ENCODE peak calls at places on chromosomes 12 and 14, in eight cellular contexts. P is NB4, U is esophagus squamous epithelium, R is choroid plexus epithelial cell, K is endodermal cell, F is upper lobe of right lung, G is brain microvascular endothelial cell, N is bronchial epithelial cell. W is an unnamed sample.

GRCh38 chr12:10190558-10191388 is 11.9 kb downstream of the TMEM52B start:
- DNase-seq in P (peak; percentile 74), U (no peak), R (peak; percentile 85), K (peak; percentile 91), F (no peak), G (peak; percentile 70), N (peak; percentile 66), W (peak; percentile 79)

GRCh38 chr14:99548285-99548684 is 55.7 kb downstream of the CCDC85C start:
- DNase-seq in P (no peak), U (no peak), R (no peak), K (no peak), F (no peak), G (no peak), N (no peak), W (no peak)

GRCh38 chr14:21039585-21040369 is 2.4 kb upstream of the RNASE7 start:
- DNase-seq in P (peak; percentile 66), U (no peak), R (peak; percentile 88), K (peak; percentile 79), F (no peak), G (peak; percentile 53), N (peak; percentile 72), W (peak; percentile 72)

GRCh38 chr12:94175763-94176660 is 27.6 kb downstream of the PLXNC1 start:
- DNase-seq in P (peak; percentile 84), U (no peak), R (peak; percentile 68), K (no peak), F (no peak), G (no peak), N (peak; percentile 15), W (no peak)

GRCh38 chr12:77893918-77894317 is 63.2 kb downstream of the NAV3 start:
- DNase-seq in P (no peak), U (no peak), R (peak; percentile 61), K (no peak), F (no peak), G (peak; percentile 34), N (peak; percentile 33), W (peak; percentile 3)

GRCh38 chr12:93229494-93230310 is 148.0 kb upstream of the NUDT4 start:
- DNase-seq in P (peak; percentile 44), U (no peak), R (peak; percentile 84), K (no peak), F (no peak), G (peak; percentile 90), N (peak; percentile 96), W (peak; percentile 92)

GRCh38 chr12:11555195-11555594 is 94.3 kb upstream of the ETV6 start:
- DNase-seq in P (no peak), U (no peak), R (no peak), K (no peak), F (no peak), G (no peak), N (no peak), W (no peak)

GRCh38 chr12:78418919-78419318 is 445.7 kb upstream of the SYT1 start:
- DNase-seq in P (peak; percentile 10), U (no peak), R (no peak), K (no peak), F (no peak), G (no peak), N (no peak), W (no peak)

GRCh38 chr14:51291016-51291415 is 51.0 kb downstream of the TMX1 start:
- DNase-seq in P (no peak), U (no peak), R (no peak), K (no peak), F (no peak), G (no peak), N (no peak), W (no peak)

GRCh38 chr14:42110167-42110566 is 503.5 kb downstream of the LRFN5 start:
- DNase-seq in P (peak; percentile 42), U (no peak), R (peak; percentile 62), K (peak; percentile 53), F (no peak), G (peak; percentile 47), N (peak; percentile 43), W (peak; percentile 55)

GRCh38 chr14:88562831-88563686 is at the start of gene ZC3H14:
- DNase-seq in P (peak; percentile 91), U (peak; percentile 4), R (peak; percentile 88), K (peak; percentile 95), F (peak; percentile 93), G (peak; percentile 66), N (peak; percentile 68), W (peak; percentile 85)

GRCh38 chr12:13343380-13343779 is 146.9 kb downstream of the EMP1 start:
- DNase-seq in P (no peak), U (no peak), R (no peak), K (no peak), F (no peak), G (no peak), N (peak; percentile 75), W (no peak)

GRCh38 chr12:78951746-78952532 is 87.4 kb downstream of the SYT1 start:
- DNase-seq in P (no peak), U (no peak), R (no peak), K (no peak), F (no peak), G (no peak), N (peak; percentile 15), W (no peak)

GRCh38 chr12:107179883-107180282 is 86.5 kb upstream of the CRY1 start:
- DNase-seq in P (peak; percentile 57), U (no peak), R (no peak), K (no peak), F (no peak), G (no peak), N (peak; percentile 24), W (no peak)

GRCh38 chr12:42779186-42779859 is 189.8 kb upstream of the PRICKLE1 start:
- DNase-seq in P (peak; percentile 70), U (no peak), R (peak; percentile 74), K (no peak), F (no peak), G (no peak), N (peak; percentile 76), W (peak; percentile 63)

GRCh38 chr14:56660677-56661389 is 81.2 kb downstream of the TMEM260 start:
- DNase-seq in P (no peak), U (no peak), R (no peak), K (peak; percentile 66), F (no peak), G (no peak), N (no peak), W (no peak)

GRCh38 chr12:62744551-62744950 is 190.4 kb downstream of the PPM1H start:
- DNase-seq in P (peak; percentile 92), U (no peak), R (no peak), K (no peak), F (no peak), G (peak; percentile 44), N (no peak), W (no peak)

GRCh38 chr12:837548-837947 is 85.2 kb downstream of the WNK1 start:
- DNase-seq in P (no peak), U (no peak), R (no peak), K (no peak), F (no peak), G (no peak), N (no peak), W (no peak)

GRCh38 chr12:99529966-99530365 is 117.6 kb upstream of the GARIN6 start:
- DNase-seq in P (no peak), U (no peak), R (no peak), K (no peak), F (no peak), G (peak; percentile 23), N (no peak), W (peak; percentile 1)

GRCh38 chr14:71242237-71242748 is 335.0 kb downstream of the PCNX1 start:
- DNase-seq in P (no peak), U (no peak), R (no peak), K (no peak), F (no peak), G (peak; percentile 31), N (no peak), W (peak; percentile 95)

DNA sequence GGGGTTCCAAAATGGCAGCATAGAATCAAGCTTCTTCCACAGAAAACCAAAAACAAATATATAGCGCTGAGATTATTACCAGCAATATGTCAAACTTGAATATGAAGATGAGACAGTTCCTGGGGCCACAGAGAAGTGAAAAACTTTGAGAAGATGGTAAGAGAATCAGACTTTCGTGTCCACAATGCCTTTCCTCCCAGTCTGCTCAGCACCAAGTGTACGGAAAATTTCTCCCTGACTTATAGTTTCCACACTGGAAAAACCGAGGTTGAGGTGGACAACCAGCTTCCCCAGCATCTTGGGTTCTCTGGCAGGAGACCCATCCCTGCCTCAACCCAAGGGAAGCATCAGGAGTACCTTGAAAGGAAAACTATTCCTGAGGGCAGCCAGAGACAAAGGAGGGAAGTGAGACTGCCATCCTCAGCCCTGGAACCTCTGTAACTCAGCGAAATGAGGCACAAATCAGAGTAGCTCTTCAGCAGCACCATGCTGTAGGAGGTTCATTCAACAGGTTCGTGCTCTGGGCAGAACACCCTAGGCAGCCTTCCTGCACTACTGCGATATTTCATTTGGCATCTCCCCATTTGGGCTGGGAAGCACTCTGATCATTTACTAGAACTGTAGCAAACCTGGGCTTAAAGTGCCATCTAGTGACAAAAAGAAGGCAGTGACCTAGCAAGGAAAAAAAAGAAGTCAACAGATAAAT is 52.4 kb upstream of the CAPRIN2 start:
- DNase-seq in P (peak; percentile 74), U (no peak), R (peak; percentile 90), K (peak; percentile 81), F (no peak), G (peak; percentile 68), N (peak; percentile 66), W (peak; percentile 80)
- TF ChIP-seq CTCF in P (peak; percentile 72), U (peak; percentile 56), R (peak; percentile 76), K (peak; percentile 100), F (peak; percentile 78), G (peak; percentile 72), N (peak; percentile 62), W (peak; percentile 84)

DNA sequence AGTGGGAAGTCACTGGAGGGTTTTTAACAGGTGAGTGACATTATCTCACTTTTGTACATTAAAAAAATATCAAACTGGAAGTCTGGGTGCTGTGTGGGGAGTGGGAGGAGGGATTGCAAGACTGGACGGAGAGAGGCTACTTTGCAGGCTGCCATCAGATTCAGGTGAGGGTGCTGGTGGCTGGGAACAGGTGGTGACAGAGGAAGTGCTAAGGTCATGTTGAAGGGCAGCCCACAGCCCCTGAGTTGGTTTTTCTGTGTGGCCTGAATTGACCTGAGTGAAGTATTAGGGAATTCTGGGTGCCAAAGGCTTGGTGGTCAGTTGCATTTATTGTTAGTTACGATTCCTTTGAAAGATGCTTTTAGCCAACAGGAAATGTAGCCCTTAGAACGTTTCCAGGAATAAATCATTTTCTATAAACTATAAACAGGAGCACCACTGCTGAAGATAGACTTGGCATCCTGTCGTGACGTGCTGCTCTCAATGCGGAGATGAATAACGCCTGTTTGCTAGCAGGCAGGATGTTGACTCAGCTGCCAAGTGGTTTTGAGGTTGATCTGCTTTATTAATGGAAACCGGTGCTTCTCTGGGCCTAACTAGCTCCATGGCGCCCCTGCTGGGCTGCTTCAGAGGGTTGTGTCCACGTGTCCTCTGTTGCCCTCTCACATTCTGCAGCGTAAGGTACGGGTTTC is 707.5 kb upstream of the TMEM132C start:
- DNase-seq in P (peak; percentile 96), U (no peak), R (peak; percentile 96), K (peak; percentile 92), F (no peak), G (peak; percentile 99), N (peak; percentile 83), W (peak; percentile 44)
- H3K4me3 ChIP-seq in P (no peak overlapping the region), U (no peak overlapping the region), R (no peak overlapping the region), K (no peak overlapping the region), F (no peak overlapping the region), G (no peak overlapping the region), N (no peak overlapping the region), W (no peak overlapping the region)

GRCh38 chr12:90909069-90909676 is 45.8 kb downstream of the CCER1 start:
- DNase-seq in P (peak; percentile 37), U (no peak), R (peak; percentile 77), K (peak; percentile 79), F (no peak), G (peak; percentile 68), N (peak; percentile 50), W (peak; percentile 53)
- TF ChIP-seq CTCF in P (peak; percentile 78), U (peak; percentile 25), R (peak; percentile 81), K (peak; percentile 90), F (peak; percentile 62), G (peak; percentile 84), N (peak; percentile 61), W (peak; percentile 85)

GRCh38 chr12:56300644-56301464 is 724 bp upstream of the CS start:
- DNase-seq in P (peak; percentile 20), U (no peak), R (no peak), K (no peak), F (no peak), G (no peak), N (no peak), W (no peak)
- H3K4me3 ChIP-seq in P (peak overlapping the region; percentile 66), U (peak overlapping the region; percentile 92), R (peak overlapping the region; percentile 90), K (peak overlapping the region; percentile 94), F (peak overlapping the region; percentile 78), G (peak overlapping the region; percentile 93), N (peak overlapping the region; percentile 77), W (peak overlapping the region; percentile 87)

W was measured in fibroblast of villous mesenchyme.